ENCODE peak calls at places on chromosomes 6 and 20, in ten cellular contexts. R, O, J, I, C, T, A, Z, N and Q are unnamed samples.

GRCh38 chr20:52473171-52473570 is 281.6 kb upstream of the ZFP64 start:
- DNase-seq in R (no peak), O (no peak), J (no peak), I (no peak), C (no peak), T (no peak), A (no peak), Z (no peak), N (no peak), Q (no peak)

GRCh38 chr20:1811621-1812498 is 83.3 kb upstream of the SIRPA start:
- DNase-seq in R (no peak), O (peak; percentile 34), J (no peak), I (no peak), C (no peak), T (no peak), A (no peak), Z (no peak), N (no peak), Q (no peak)

GRCh38 chr6:149079911-149080501 is 237.5 kb upstream of the TAB2 start:
- DNase-seq in R (peak; percentile 51), O (no peak), J (peak; percentile 40), I (peak; percentile 71), C (no peak), T (peak; percentile 73), A (no peak), Z (no peak), N (no peak), Q (no peak)

GRCh38 chr6:124269733-124270132 is 466.1 kb downstream of the NKAIN2 start:
- DNase-seq in R (no peak), O (no peak), J (no peak), I (no peak), C (no peak), T (no peak), A (no peak), Z (no peak), N (no peak), Q (no peak)

GRCh38 chr6:156175971-156176421 is 601.2 kb upstream of the ARID1B start:
- DNase-seq in R (peak; percentile 26), O (no peak), J (peak; percentile 41), I (peak; percentile 62), C (no peak), T (peak; percentile 21), A (peak; percentile 12), Z (peak; percentile 10), N (no peak), Q (no peak)

GRCh38 chr6:107658920-107659879 is 164.9 kb downstream of the SCML4 start:
- DNase-seq in R (no peak), O (no peak), J (no peak), I (no peak), C (no peak), T (peak; percentile 19), A (no peak), Z (no peak), N (no peak), Q (no peak)

GRCh38 chr6:11215773-11216172 is 16.7 kb downstream of the NEDD9 start:
- DNase-seq in R (no peak), O (no peak), J (no peak), I (no peak), C (no peak), T (no peak), A (no peak), Z (no peak), N (no peak), Q (no peak)

GRCh38 chr20:17614176-17614811 is 44.4 kb downstream of the DSTN start:
- DNase-seq in R (peak; percentile 27), O (no peak), J (peak; percentile 27), I (peak; percentile 60), C (no peak), T (no peak), A (no peak), Z (no peak), N (no peak), Q (peak; percentile 18)

GRCh38 chr20:49559411-49560081 is 8.4 kb downstream of the PTGIS start:
- DNase-seq in R (no peak), O (no peak), J (no peak), I (peak; percentile 23), C (no peak), T (peak; percentile 68), A (no peak), Z (no peak), N (no peak), Q (no peak)

DNA sequence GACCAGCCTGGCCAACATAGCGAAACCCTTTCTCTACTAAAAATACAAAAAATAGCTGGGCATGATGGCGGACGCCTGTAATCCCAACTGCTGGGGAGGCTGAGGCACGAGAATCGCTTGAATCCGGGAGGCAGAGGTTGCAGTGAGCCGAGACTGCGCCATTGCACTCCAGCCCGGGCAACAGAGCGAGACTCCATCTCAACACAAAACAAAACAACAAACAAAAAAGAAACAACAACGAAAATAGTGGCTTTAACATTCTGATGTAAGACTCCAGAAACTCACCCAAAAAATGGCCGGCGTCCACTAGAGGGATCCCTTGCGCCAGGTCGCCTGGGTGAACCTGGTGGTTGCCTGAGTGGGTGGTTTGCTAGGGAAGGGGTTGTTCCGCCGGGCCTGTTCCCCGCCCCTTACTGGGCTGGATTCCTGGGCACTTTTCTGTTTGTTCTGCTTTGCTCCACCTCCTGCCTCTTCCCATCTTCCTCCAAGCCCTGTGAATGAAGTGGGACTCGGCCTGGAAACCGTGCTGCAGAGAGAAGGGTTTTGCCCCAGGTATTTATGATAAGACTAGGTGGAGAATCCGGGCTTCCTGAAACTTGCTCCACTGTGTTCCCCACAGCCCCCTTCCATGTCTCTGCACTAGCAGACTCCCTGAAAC is 1.5 kb downstream of the PABPC1L start:
- DNase-seq in R (peak; percentile 71), O (no peak), J (no peak), I (peak; percentile 79), C (no peak), T (peak; percentile 78), A (peak; percentile 54), Z (peak; percentile 67), N (no peak), Q (peak; percentile 74)
- TF ChIP-seq CTCF in R (peak; percentile 54), O (peak; percentile 12), J (peak; percentile 20), I (peak; percentile 38), C (peak; percentile 42), T (peak; percentile 28), A (peak; percentile 56), Z (peak; percentile 71), N (peak; percentile 11), Q (peak; percentile 33)

GRCh38 chr20:36951198-36951976 is at the start of gene SAMHD1:
- DNase-seq in R (peak; percentile 98), O (peak; percentile 99), J (peak; percentile 96), I (peak; percentile 99), C (peak; percentile 98), T (peak; percentile 95), A (peak; percentile 91), Z (peak; percentile 96), N (peak; percentile 97), Q (peak; percentile 100)
- TF ChIP-seq CTCF in R (no peak), O (peak; percentile 15), J (peak; percentile 44), I (peak; percentile 40), C (no peak), T (no peak), A (no peak), Z (no peak), N (no peak), Q (no peak)

GRCh38 chr6:108838101-108838717 is 10.0 kb upstream of the ARMC2 start:
- DNase-seq in R (peak; percentile 48), O (no peak), J (no peak), I (no peak), C (no peak), T (peak; percentile 19), A (no peak), Z (peak; percentile 34), N (no peak), Q (no peak)
- TF ChIP-seq CTCF in R (no peak), O (no peak), J (no peak), I (no peak), C (peak; percentile 27), T (no peak), A (no peak), Z (peak; percentile 59), N (no peak), Q (no peak)

GRCh38 chr6:139895205-139895793 is 520.9 kb upstream of the CITED2 start:
- DNase-seq in R (no peak), O (no peak), J (no peak), I (no peak), C (no peak), T (peak; percentile 6), A (no peak), Z (no peak), N (no peak), Q (no peak)
- TF ChIP-seq CTCF in R (no peak), O (peak; percentile 46), J (no peak), I (peak; percentile 26), C (peak; percentile 28), T (no peak), A (no peak), Z (no peak), N (no peak), Q (no peak)

DNA sequence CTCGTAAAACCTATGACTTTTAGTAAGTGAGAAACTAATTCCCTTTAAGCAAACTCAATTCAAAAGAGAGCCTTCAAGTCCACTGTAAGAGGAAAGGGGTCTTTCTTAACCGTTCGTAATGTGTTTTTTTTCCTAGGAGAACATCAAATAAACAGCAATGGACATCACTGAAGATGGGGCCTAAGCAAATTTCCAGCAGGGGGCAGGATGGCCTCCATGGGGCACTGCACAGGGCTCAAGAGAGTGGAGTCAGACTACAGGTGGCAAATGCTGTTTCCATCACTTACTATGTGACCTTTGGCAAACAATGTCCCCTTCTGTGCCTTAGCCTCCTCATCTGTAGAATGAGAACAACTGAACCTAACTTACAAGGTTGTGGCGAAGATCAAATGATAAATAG is 88.7 kb downstream of the ARHGAP18 start:
- DNase-seq in R (no peak), O (no peak), J (no peak), I (no peak), C (no peak), T (peak; percentile 26), A (peak; percentile 43), Z (no peak), N (no peak), Q (peak; percentile 11)
- TF ChIP-seq CTCF in R (peak; percentile 37), O (peak; percentile 13), J (no peak), I (no peak), C (peak; percentile 21), T (peak; percentile 19), A (peak; percentile 31), Z (peak; percentile 17), N (peak; percentile 12), Q (no peak)

GRCh38 chr6:30787954-30788353 is 43.6 kb upstream of the IER3 start:
- DNase-seq in R (no peak), O (no peak), J (no peak), I (no peak), C (no peak), T (peak; percentile 78), A (no peak), Z (no peak), N (peak; percentile 97), Q (no peak)

GRCh38 chr6:30789606-30790005 is 45.3 kb upstream of the IER3 start:
- DNase-seq in R (no peak), O (no peak), J (no peak), I (no peak), C (no peak), T (no peak), A (no peak), Z (no peak), N (no peak), Q (no peak)

GRCh38 chr6:30795549-30796293 is 51.4 kb upstream of the IER3 start:
- DNase-seq in R (no peak), O (no peak), J (no peak), I (no peak), C (no peak), T (no peak), A (no peak), Z (no peak), N (no peak), Q (no peak)

GRCh38 chr6:30793521-30794194 is 49.3 kb upstream of the IER3 start:
- DNase-seq in R (no peak), O (no peak), J (no peak), I (no peak), C (peak; percentile 59), T (no peak), A (peak; percentile 41), Z (no peak), N (no peak), Q (peak; percentile 75)

GRCh38 chr6:30790734-30791383 is 46.5 kb upstream of the IER3 start:
- DNase-seq in R (no peak), O (no peak), J (no peak), I (no peak), C (no peak), T (no peak), A (no peak), Z (no peak), N (no peak), Q (no peak)
- TF ChIP-seq CTCF in R (no peak), O (no peak), J (no peak), I (no peak), C (no peak), T (no peak), A (no peak), Z (no peak), N (no peak), Q (no peak)